ENCODE peak calls at places on chromosomes 3 and 15, in nine cellular contexts. One of them, this sample, is unnamed.

GRCh38 chr15:50138391-50138790 is 19.4 kb upstream of the ATP8B4 start:
- DNase-seq in breast epithelium: no peak
- DNase-seq in HCT116: no peak
- DNase-seq in HepG2: no peak
- DNase-seq in SK-N-SH: no peak
- DNase-seq in GM12891: no peak
- DNase-seq in transverse colon: no peak
- DNase-seq in GM23338: peak; percentile 23
- DNase-seq in stomach: no peak
- DNase-seq in this sample: no peak

GRCh38 chr15:52181938-52182780 is 9.0 kb downstream of the GNB5 start:
- DNase-seq in breast epithelium: no peak
- DNase-seq in HCT116: no peak
- DNase-seq in HepG2: peak; percentile 33
- DNase-seq in SK-N-SH: no peak
- DNase-seq in GM12891: no peak
- DNase-seq in transverse colon: no peak
- DNase-seq in GM23338: no peak
- DNase-seq in stomach: no peak
- DNase-seq in this sample: no peak

GRCh38 chr3:170848294-170848917 is 21.6 kb downstream of the RPL22L1 start:
- DNase-seq in breast epithelium: no peak
- DNase-seq in HCT116: no peak
- DNase-seq in HepG2: no peak
- DNase-seq in SK-N-SH: peak; percentile 7
- DNase-seq in GM12891: no peak
- DNase-seq in transverse colon: no peak
- DNase-seq in GM23338: no peak
- DNase-seq in stomach: no peak
- DNase-seq in this sample: no peak

GRCh38 chr3:149368850-149369497 is 8.5 kb downstream of the TM4SF1 start:
- DNase-seq in breast epithelium: no peak
- DNase-seq in HCT116: no peak
- DNase-seq in HepG2: peak; percentile 96
- DNase-seq in SK-N-SH: no peak
- DNase-seq in GM12891: no peak
- DNase-seq in transverse colon: no peak
- DNase-seq in GM23338: no peak
- DNase-seq in stomach: no peak
- DNase-seq in this sample: no peak

GRCh38 chr3:141397996-141398395 is 29.7 kb downstream of the ZBTB38 start:
- DNase-seq in breast epithelium: no peak
- DNase-seq in HCT116: no peak
- DNase-seq in HepG2: no peak
- DNase-seq in SK-N-SH: no peak
- DNase-seq in GM12891: no peak
- DNase-seq in transverse colon: no peak
- DNase-seq in GM23338: no peak
- DNase-seq in stomach: no peak
- DNase-seq in this sample: no peak

GRCh38 chr3:183941216-183941615 is 56.5 kb upstream of the PARL start:
- DNase-seq in breast epithelium: no peak
- DNase-seq in HCT116: no peak
- DNase-seq in HepG2: no peak
- DNase-seq in SK-N-SH: no peak
- DNase-seq in GM12891: no peak
- DNase-seq in transverse colon: no peak
- DNase-seq in GM23338: no peak
- DNase-seq in stomach: no peak
- DNase-seq in this sample: no peak

GRCh38 chr15:62165029-62165792 is at the start of gene C2CD4B:
- DNase-seq in breast epithelium: no peak
- DNase-seq in HCT116: no peak
- DNase-seq in HepG2: no peak
- DNase-seq in SK-N-SH: peak; percentile 58
- DNase-seq in GM12891: no peak
- DNase-seq in transverse colon: peak; percentile 72
- DNase-seq in GM23338: peak; percentile 78
- DNase-seq in stomach: peak; percentile 93
- DNase-seq in this sample: no peak

GRCh38 chr3:185940951-185941350 is 3.1 kb upstream of the TRA2B start:
- DNase-seq in breast epithelium: no peak
- DNase-seq in HCT116: no peak
- DNase-seq in HepG2: no peak
- DNase-seq in SK-N-SH: no peak
- DNase-seq in GM12891: no peak
- DNase-seq in transverse colon: no peak
- DNase-seq in GM23338: no peak
- DNase-seq in stomach: no peak
- DNase-seq in this sample: no peak

GRCh38 chr15:95202569-95203349 is 971.4 kb downstream of the MCTP2 start:
- DNase-seq in breast epithelium: no peak
- DNase-seq in HCT116: no peak
- DNase-seq in HepG2: no peak
- DNase-seq in SK-N-SH: no peak
- DNase-seq in GM12891: no peak
- DNase-seq in transverse colon: no peak
- DNase-seq in GM23338: no peak
- DNase-seq in stomach: no peak
- DNase-seq in this sample: no peak

GRCh38 chr3:186798239-186798638 is 8.0 kb downstream of the RFC4 start:
- DNase-seq in breast epithelium: no peak
- DNase-seq in HCT116: no peak
- DNase-seq in HepG2: no peak
- DNase-seq in SK-N-SH: no peak
- DNase-seq in GM12891: no peak
- DNase-seq in transverse colon: no peak
- DNase-seq in GM23338: no peak
- DNase-seq in stomach: no peak
- DNase-seq in this sample: no peak

GRCh38 chr3:50563867-50564266 is 3.7 kb downstream of the C3orf18 start:
- DNase-seq in breast epithelium: no peak
- DNase-seq in HCT116: no peak
- DNase-seq in HepG2: no peak
- DNase-seq in SK-N-SH: no peak
- DNase-seq in GM12891: no peak
- DNase-seq in transverse colon: no peak
- DNase-seq in GM23338: no peak
- DNase-seq in stomach: peak; percentile 45
- DNase-seq in this sample: no peak

GRCh38 chr3:35042210-35042960 is 596.9 kb upstream of the ARPP21 start:
- DNase-seq in breast epithelium: no peak
- DNase-seq in HCT116: no peak
- DNase-seq in HepG2: no peak
- DNase-seq in SK-N-SH: no peak
- DNase-seq in GM12891: no peak
- DNase-seq in transverse colon: peak; percentile 8
- DNase-seq in GM23338: no peak
- DNase-seq in stomach: no peak
- DNase-seq in this sample: no peak

DNA sequence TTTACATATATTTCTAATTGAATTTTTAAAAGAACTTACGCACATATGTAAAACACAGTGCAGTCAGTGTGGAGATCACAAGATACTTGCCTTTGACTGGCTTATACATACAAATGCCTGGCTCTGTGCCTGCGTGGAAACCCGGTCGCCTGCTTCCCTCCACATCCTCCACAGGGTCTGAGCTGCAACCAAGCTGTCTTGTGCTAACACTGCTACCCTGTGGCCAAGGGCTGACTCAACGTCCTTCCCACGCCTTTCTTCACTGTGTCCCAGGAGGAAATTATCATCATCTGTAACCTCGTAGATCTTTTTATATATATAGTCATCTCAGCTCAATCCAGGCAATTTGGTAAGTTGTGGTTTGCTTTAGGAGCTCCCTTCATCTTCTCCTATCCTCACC is 116.9 kb downstream of the WNT7A start:
- DNase-seq in breast epithelium: no peak
- DNase-seq in HCT116: peak; percentile 4
- DNase-seq in HepG2: no peak
- DNase-seq in SK-N-SH: peak; percentile 5
- DNase-seq in GM12891: no peak
- DNase-seq in transverse colon: no peak
- DNase-seq in GM23338: peak; percentile 28
- DNase-seq in stomach: no peak
- DNase-seq in this sample: no peak
- TF ChIP-seq POLR2AphosphoS5 in breast epithelium: no peak
- TF ChIP-seq POLR2AphosphoS5 in HCT116: no peak
- TF ChIP-seq POLR2AphosphoS5 in HepG2: no peak
- TF ChIP-seq POLR2AphosphoS5 in SK-N-SH: no peak
- TF ChIP-seq POLR2AphosphoS5 in GM12891: no peak
- TF ChIP-seq POLR2AphosphoS5 in transverse colon: no peak
- TF ChIP-seq POLR2AphosphoS5 in GM23338: no peak
- TF ChIP-seq POLR2AphosphoS5 in stomach: no peak
- TF ChIP-seq POLR2AphosphoS5 in this sample: no peak

GRCh38 chr15:67839358-67839928 is 402 bp downstream of the RNU6-1 start:
- DNase-seq in breast epithelium: no peak
- DNase-seq in HCT116: peak; percentile 34
- DNase-seq in HepG2: peak; percentile 40
- DNase-seq in SK-N-SH: peak; percentile 76
- DNase-seq in GM12891: no peak
- DNase-seq in transverse colon: no peak
- DNase-seq in GM23338: no peak
- DNase-seq in stomach: no peak
- DNase-seq in this sample: no peak
- TF ChIP-seq POLR2AphosphoS5 in breast epithelium: no peak
- TF ChIP-seq POLR2AphosphoS5 in HCT116: no peak
- TF ChIP-seq POLR2AphosphoS5 in HepG2: no peak
- TF ChIP-seq POLR2AphosphoS5 in SK-N-SH: no peak
- TF ChIP-seq POLR2AphosphoS5 in GM12891: no peak
- TF ChIP-seq POLR2AphosphoS5 in transverse colon: no peak
- TF ChIP-seq POLR2AphosphoS5 in GM23338: no peak
- TF ChIP-seq POLR2AphosphoS5 in stomach: no peak
- TF ChIP-seq POLR2AphosphoS5 in this sample: no peak

DNA sequence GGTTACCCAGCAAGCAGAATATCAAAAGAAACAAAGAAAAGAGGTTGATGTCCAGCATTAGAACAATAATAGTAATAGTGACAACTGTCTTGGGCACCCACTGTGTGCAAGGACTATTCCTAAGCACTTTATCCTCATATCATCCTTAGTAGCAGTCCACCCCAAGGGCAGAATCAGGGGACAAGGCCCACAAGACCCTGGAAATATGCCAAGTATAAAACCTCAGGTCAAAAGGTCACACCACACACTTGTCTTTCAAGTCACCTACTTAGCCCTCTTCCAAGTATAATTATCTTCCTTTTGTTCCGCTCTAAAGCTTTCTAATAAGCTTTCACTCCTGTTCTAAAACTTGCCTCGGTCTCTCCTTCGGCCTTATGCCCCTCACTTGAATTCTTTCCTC is 124.0 kb upstream of the STT3B start:
- DNase-seq in breast epithelium: no peak
- DNase-seq in HCT116: no peak
- DNase-seq in HepG2: no peak
- DNase-seq in SK-N-SH: no peak
- DNase-seq in GM12891: no peak
- DNase-seq in transverse colon: no peak
- DNase-seq in GM23338: no peak
- DNase-seq in stomach: no peak
- DNase-seq in this sample: no peak
- TF ChIP-seq POLR2AphosphoS5 in breast epithelium: no peak
- TF ChIP-seq POLR2AphosphoS5 in HCT116: no peak
- TF ChIP-seq POLR2AphosphoS5 in HepG2: no peak
- TF ChIP-seq POLR2AphosphoS5 in SK-N-SH: no peak
- TF ChIP-seq POLR2AphosphoS5 in GM12891: no peak
- TF ChIP-seq POLR2AphosphoS5 in transverse colon: no peak
- TF ChIP-seq POLR2AphosphoS5 in GM23338: no peak
- TF ChIP-seq POLR2AphosphoS5 in stomach: no peak
- TF ChIP-seq POLR2AphosphoS5 in this sample: no peak

DNA sequence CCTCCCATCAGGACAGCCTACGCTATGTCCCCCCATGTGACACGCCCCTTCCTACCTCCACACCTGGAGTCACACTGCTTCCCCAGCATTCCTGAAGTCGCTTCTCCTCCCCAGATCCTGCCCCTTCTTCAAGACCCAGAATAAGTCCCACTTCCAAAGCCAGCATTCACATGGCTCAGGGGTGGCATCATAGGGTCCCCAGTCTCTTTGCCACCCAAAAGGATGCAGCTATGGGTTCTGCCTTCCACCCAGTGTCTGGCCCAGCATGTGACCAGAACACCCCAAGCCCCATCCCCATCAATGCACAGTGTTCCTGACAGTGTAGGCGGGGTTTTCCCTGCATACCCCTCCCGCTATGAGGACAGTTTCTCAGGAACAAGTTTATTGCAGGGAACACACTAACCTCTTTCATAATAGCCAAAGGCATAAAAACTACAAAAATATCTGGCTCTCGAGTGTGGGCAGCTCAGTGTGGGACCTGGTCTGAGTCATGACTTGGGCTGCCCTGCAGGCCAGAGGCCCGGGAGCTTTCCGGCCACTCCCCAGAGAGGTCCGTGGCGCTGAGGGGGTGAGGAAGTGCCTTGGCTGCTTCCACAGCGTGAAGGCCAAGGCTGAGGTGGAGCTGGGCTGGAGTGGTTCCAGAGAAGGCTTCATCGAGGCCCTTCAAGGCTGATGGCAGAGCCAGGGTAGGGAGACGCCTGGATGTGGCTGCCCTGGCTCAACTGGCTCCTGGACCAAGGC is 5.8 kb downstream of the ISLR start:
- DNase-seq in breast epithelium: peak; percentile 71
- DNase-seq in HCT116: no peak
- DNase-seq in HepG2: no peak
- DNase-seq in SK-N-SH: peak; percentile 37
- DNase-seq in GM12891: no peak
- DNase-seq in transverse colon: peak; percentile 27
- DNase-seq in GM23338: no peak
- DNase-seq in stomach: no peak
- DNase-seq in this sample: no peak
- TF ChIP-seq POLR2AphosphoS5 in breast epithelium: no peak
- TF ChIP-seq POLR2AphosphoS5 in HCT116: no peak
- TF ChIP-seq POLR2AphosphoS5 in HepG2: no peak
- TF ChIP-seq POLR2AphosphoS5 in SK-N-SH: no peak
- TF ChIP-seq POLR2AphosphoS5 in GM12891: no peak
- TF ChIP-seq POLR2AphosphoS5 in transverse colon: no peak
- TF ChIP-seq POLR2AphosphoS5 in GM23338: no peak
- TF ChIP-seq POLR2AphosphoS5 in stomach: peak; percentile 36
- TF ChIP-seq POLR2AphosphoS5 in this sample: no peak